ENCODE peak calls at places on chromosome 11, in six cellular contexts. B is fibroblast of lung, M is GM06990, C is B cell, I is endothelial cell, D is fibroblast of pulmonary artery. R is an unnamed sample.

GRCh38 chr11:34599406-34599901 is 21.4 kb upstream of the EHF start:
- DNase-seq in B (peak), M (no peak), C (no peak), I (no peak), D (peak), R (no peak)

GRCh38 chr11:74007691-74008372 is 1.1 kb downstream of the UCP3 start:
- DNase-seq in B (no peak), M (no peak), C (no peak), I (no peak), D (no peak), R (no peak)

GRCh38 chr11:66112640-66113098 is 42.6 kb downstream of the PACS1 start:
- DNase-seq in B (peak), M (no peak), C (peak), I (no peak), D (peak), R (no peak)

GRCh38 chr11:92745186-92745585 is 224.3 kb upstream of the MTNR1B start:
- DNase-seq in B (no peak), M (no peak), C (no peak), I (no peak), D (no peak), R (no peak)

GRCh38 chr11:12845739-12846358 is 163.3 kb upstream of the RASSF10 start:
- DNase-seq in B (peak), M (no peak), C (no peak), I (no peak), D (no peak), R (no peak)

GRCh38 chr11:124301482-124301881 is 12.3 kb downstream of the OR8D1 start:
- DNase-seq in B (peak), M (no peak), C (no peak), I (no peak), D (peak), R (no peak)

GRCh38 chr11:89327885-89328284 is 150.2 kb downstream of the TYR start:
- DNase-seq in B (no peak), M (no peak), C (no peak), I (no peak), D (no peak), R (no peak)

GRCh38 chr11:123195182-123196059 is at the start of gene CLMP:
- DNase-seq in B (peak), M (no peak), C (no peak), I (peak), D (peak), R (no peak)

GRCh38 chr11:75563978-75564552 is 2.0 kb downstream of the SERPINH1 start:
- DNase-seq in B (peak), M (no peak), C (no peak), I (peak), D (peak), R (no peak)

GRCh38 chr11:64096835-64097234 is 61.1 kb downstream of the FLRT1 start:
- DNase-seq in B (no peak), M (no peak), C (no peak), I (no peak), D (no peak), R (no peak)

DNA sequence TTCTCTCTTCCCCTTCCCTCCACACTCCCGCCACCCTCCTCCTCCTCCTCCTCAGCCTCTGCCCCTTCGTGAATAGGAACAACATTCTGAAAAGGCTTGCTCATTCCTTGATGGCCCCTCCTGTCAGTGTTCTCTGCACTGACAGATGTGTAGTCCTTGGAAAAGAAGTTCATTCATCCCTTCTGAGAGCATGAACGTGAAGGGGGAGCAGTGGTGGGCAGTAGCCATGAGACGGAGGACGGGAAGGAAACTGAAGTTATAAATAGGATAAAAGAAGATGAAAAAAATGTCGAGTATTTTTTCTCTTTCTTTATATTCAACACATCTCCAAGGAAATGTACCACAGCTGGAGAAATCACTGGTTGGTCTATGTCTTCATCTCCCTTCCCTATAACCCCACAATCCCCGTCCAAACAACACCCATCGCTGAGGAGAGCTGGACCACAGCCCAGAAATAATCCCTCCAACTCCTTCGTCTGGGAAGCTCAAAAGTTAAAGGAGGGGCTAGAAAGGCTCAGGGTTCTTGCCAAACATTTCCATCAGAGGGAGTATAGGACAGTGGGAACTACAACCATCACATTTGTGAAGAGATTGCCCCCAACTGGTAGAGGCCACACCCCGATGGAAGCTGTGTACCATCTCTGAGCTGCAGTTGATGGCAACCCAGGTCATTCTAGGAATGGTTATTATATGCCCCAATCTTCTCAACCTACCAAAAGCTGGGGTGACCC is 33.5 kb downstream of the ETS1 start:
- DNase-seq in B (no peak), M (no peak), C (peak), I (no peak), D (peak), R (no peak)
- TF ChIP-seq CTCF in B (peak), M (peak), C (no peak), I (no peak), D (peak), R (peak)

GRCh38 chr11:60756307-60757032 is at the start of gene MS4A15:
- DNase-seq in B (peak), M (no peak), C (peak), I (peak), D (peak), R (peak)
- TF ChIP-seq CTCF in B (no peak), M (peak), C (peak), I (peak), D (peak), R (peak)

GRCh38 chr11:107608809-107609208 is 17.9 kb downstream of the ELMOD1 start:
- DNase-seq in B (no peak), M (no peak), C (no peak), I (no peak), D (no peak), R (no peak)

GRCh38 chr11:107609384-107610218 is 18.7 kb downstream of the ELMOD1 start:
- DNase-seq in B (no peak), M (no peak), C (no peak), I (no peak), D (no peak), R (no peak)

GRCh38 chr11:107606122-107606521 is 15.2 kb downstream of the ELMOD1 start:
- DNase-seq in B (no peak), M (no peak), C (no peak), I (no peak), D (no peak), R (no peak)
- TF ChIP-seq CTCF in B (peak), M (peak), C (no peak), I (no peak), D (no peak), R (no peak)

GRCh38 chr11:25793637-25794036 is 538.3 kb upstream of the ANO3 start:
- DNase-seq in B (no peak), M (no peak), C (no peak), I (no peak), D (no peak), R (no peak)

DNA sequence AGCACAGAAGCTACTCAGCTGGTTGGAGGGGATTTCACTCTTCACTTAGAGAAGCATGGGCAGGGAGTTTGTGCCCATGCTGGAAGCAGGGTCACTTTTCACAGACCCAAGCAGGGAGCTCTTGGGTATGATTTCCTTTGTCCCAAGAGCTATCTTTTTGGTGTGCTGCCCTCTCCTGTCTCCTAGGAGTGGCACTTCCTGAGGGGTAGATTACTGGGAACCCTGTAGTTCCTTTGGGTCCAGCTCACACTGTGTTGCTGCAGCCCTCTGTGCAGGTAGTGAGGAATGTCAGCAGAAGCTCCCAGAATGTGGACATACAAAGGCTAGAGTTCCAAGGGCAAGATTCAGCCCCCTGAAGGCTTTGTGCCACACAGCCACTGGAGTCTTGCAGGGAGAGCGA is 537.1 kb upstream of the ANO3 start:
- DNase-seq in B (no peak), M (no peak), C (no peak), I (no peak), D (no peak), R (no peak)
- TF ChIP-seq CTCF in B (no peak), M (no peak), C (no peak), I (no peak), D (no peak), R (no peak)

GRCh38 chr11:131739243-131739882 is 368.9 kb downstream of the NTM start:
- DNase-seq in B (no peak), M (no peak), C (no peak), I (no peak), D (no peak), R (no peak)

GRCh38 chr11:131734871-131735270 is 364.5 kb downstream of the NTM start:
- DNase-seq in B (no peak), M (no peak), C (no peak), I (no peak), D (peak), R (no peak)

DNA sequence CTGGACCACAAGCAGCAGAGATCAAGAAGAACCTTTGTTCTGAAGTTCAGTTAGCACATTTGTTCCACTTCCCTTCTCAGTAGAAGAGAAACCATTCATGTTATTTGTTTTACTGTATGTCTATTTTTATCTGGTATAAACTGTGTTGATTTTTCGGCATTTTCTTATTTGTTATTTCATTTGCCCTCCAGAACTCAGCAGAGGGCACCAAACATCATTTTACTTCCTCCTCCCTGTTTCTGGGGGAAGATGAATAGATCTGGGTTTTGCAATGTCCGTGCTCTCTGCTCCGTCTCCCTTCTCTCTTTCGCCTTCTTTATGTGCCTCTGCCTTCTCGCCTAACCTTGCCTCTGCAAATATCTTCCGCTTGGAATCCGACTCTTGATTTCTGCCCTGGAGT is 366.9 kb downstream of the NTM start:
- DNase-seq in B (no peak), M (no peak), C (no peak), I (no peak), D (peak), R (no peak)
- TF ChIP-seq CTCF in B (peak), M (no peak), C (no peak), I (no peak), D (peak), R (no peak)

GRCh38 chr11:46491661-46492331 is 100.2 kb upstream of the CHRM4 start:
- DNase-seq in B (peak), M (no peak), C (no peak), I (no peak), D (no peak), R (no peak)

GRCh38 chr11:46492540-46492939 is 101.0 kb upstream of the CHRM4 start:
- DNase-seq in B (no peak), M (no peak), C (no peak), I (no peak), D (no peak), R (no peak)

GRCh38 chr11:46490576-46491100 is 99.1 kb upstream of the CHRM4 start:
- DNase-seq in B (peak), M (no peak), C (no peak), I (no peak), D (no peak), R (no peak)

GRCh38 chr11:46493786-46494185 is 100.0 kb downstream of the AMBRA1 start:
- DNase-seq in B (peak), M (no peak), C (no peak), I (no peak), D (no peak), R (no peak)

DNA sequence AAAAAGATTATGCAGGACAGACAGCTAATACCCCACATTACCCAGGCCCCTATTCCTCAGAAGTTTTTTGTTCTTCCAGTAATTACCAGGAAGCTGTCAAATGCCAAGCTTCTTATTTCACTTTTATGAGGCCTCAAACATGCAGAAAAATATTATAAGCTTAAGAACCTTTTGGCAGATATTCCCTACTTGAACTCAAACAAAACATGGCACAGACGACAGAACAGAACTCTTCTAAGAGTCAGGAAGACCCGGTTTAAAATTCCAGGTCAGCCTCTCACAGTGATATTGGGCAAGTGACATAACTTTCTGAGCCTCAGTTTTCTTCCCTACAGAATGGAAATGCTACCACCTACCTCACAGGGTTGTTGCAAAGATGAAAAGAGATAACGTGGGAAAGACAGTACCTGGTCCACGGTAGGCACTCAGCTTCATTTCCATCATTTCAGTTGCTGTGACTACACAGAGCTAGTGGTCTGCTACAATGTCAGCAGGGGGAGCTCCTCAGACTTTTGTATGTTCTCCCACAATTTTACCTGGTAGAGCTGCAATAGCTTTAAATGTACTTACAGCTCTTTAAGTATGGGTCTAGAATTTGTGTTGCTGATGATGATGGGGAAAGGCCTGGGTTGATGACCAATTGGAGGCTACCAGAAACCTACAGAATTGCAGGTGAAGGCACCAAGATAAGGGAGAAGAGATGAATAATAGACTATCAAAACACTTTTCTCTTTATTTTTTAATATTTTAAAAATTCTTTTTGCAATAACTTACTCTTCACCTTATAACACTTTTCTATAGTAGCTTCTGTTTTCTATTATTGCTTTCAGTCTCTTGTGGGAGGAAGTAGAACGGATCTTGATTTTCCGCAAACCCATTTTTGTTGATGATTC is 98.3 kb upstream of the CHRM4 start:
- DNase-seq in B (peak), M (peak), C (peak), I (peak), D (peak), R (peak)
- TF ChIP-seq CTCF in B (peak), M (peak), C (peak), I (peak), D (peak), R (peak)

GRCh38 chr11:19951558-19952083 is 208.7 kb downstream of the DBX1 start:
- DNase-seq in B (peak), M (peak), C (peak), I (peak), D (peak), R (peak)
- TF ChIP-seq CTCF in B (peak), M (peak), C (peak), I (peak), D (peak), R (peak)

GRCh38 chr11:85590848-85591483 is 36.2 kb downstream of the DLG2 start:
- DNase-seq in B (peak), M (no peak), C (peak), I (no peak), D (peak), R (no peak)
- TF ChIP-seq CTCF in B (no peak), M (no peak), C (peak), I (no peak), D (no peak), R (peak)

GRCh38 chr11:69009441-69010211 is 3.4 kb downstream of the MRGPRF start:
- DNase-seq in B (peak), M (no peak), C (no peak), I (no peak), D (no peak), R (no peak)
- TF ChIP-seq CTCF in B (no peak), M (no peak), C (no peak), I (no peak), D (no peak), R (no peak)

GRCh38 chr11:416757-417621 is 2.2 kb upstream of the SIGIRR start:
- DNase-seq in B (no peak), M (no peak), C (peak), I (no peak), D (peak), R (no peak)

GRCh38 chr11:414333-414857 is 404 bp downstream of the SIGIRR start:
- DNase-seq in B (no peak), M (no peak), C (no peak), I (no peak), D (no peak), R (no peak)

GRCh38 chr11:417652-418342 is 3.0 kb upstream of the SIGIRR start:
- DNase-seq in B (no peak), M (no peak), C (no peak), I (no peak), D (no peak), R (no peak)

GRCh38 chr11:415640-416041 is 842 bp upstream of the SIGIRR start:
- DNase-seq in B (no peak), M (no peak), C (no peak), I (no peak), D (no peak), R (no peak)

DNA sequence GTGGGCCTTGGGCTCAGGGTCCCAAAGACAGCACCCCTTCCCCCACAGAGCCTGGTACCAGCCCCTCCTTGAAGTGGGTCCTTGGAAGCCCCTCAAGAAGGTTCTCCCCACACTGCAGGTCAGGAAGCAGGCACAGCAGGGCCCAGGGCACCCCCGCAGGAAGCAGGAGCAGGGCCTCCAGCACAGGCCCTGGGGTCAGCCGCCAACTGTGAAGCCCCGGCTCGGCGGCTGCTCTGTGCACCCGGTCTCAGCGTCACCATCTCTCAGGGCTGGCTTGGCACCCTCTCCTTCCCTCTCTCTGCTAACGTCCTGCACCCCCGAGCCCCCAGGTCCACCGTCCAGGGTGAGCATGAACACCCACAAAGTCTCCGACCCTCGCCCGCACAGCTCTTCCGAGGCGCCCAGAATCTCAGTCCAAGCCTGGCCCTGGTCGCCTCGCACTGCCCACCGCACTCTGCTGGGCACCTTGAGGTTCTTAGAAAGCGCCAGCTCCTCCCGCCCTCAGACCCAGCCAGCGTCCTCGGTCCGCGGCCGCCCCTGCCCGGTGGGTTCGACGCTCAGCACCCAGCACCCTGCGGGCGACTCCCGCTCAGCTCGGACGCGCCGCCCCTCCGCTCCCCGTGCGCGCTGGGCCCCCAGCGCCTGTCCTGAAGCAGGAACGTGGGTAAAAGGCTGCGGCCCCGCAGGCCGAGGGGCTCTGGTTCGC is 1.4 kb upstream of the SIGIRR start:
- DNase-seq in B (no peak), M (no peak), C (no peak), I (no peak), D (no peak), R (no peak)
- TF ChIP-seq CTCF in B (no peak), M (no peak), C (no peak), I (no peak), D (no peak), R (no peak)

R was measured in GM10248.